ENCODE peak calls at places on chromosomes 7 and 10, in seven cellular contexts. One of them, this sample, is unnamed.

GRCh38 chr10:52818019-52818418 is 45.4 kb upstream of the MBL2 start:
- DNase-seq in A549: peak
- DNase-seq in SK-N-SH: peak
- DNase-seq in HepG2: peak
- DNase-seq in K562: no peak
- DNase-seq in GM12878: peak
- DNase-seq in HCT116: peak
- DNase-seq in this sample: peak

GRCh38 chr7:133770863-133771492 is 356.2 kb upstream of the LRGUK start:
- DNase-seq in A549: peak
- DNase-seq in SK-N-SH: no peak
- DNase-seq in HepG2: peak
- DNase-seq in K562: no peak
- DNase-seq in GM12878: no peak
- DNase-seq in HCT116: no peak
- DNase-seq in this sample: no peak

GRCh38 chr10:35347899-35348608 is 11.7 kb downstream of the CCNY start:
- DNase-seq in A549: no peak
- DNase-seq in SK-N-SH: no peak
- DNase-seq in HepG2: no peak
- DNase-seq in K562: no peak
- DNase-seq in GM12878: no peak
- DNase-seq in HCT116: no peak
- DNase-seq in this sample: no peak

GRCh38 chr7:21028990-21029337 is 242.3 kb upstream of the SP8 start:
- DNase-seq in A549: no peak
- DNase-seq in SK-N-SH: no peak
- DNase-seq in HepG2: no peak
- DNase-seq in K562: no peak
- DNase-seq in GM12878: no peak
- DNase-seq in HCT116: no peak
- DNase-seq in this sample: no peak

GRCh38 chr10:4533626-4534025 is 292.4 kb upstream of the AKR1E2 start:
- DNase-seq in A549: no peak
- DNase-seq in SK-N-SH: no peak
- DNase-seq in HepG2: no peak
- DNase-seq in K562: no peak
- DNase-seq in GM12878: no peak
- DNase-seq in HCT116: no peak
- DNase-seq in this sample: no peak

GRCh38 chr7:88254721-88255120 is 34.9 kb upstream of the SRI start:
- DNase-seq in A549: peak
- DNase-seq in SK-N-SH: no peak
- DNase-seq in HepG2: peak
- DNase-seq in K562: no peak
- DNase-seq in GM12878: no peak
- DNase-seq in HCT116: peak
- DNase-seq in this sample: no peak

GRCh38 chr10:126686271-126686670 is 15.8 kb upstream of the C10orf90 start:
- DNase-seq in A549: no peak
- DNase-seq in SK-N-SH: no peak
- DNase-seq in HepG2: no peak
- DNase-seq in K562: no peak
- DNase-seq in GM12878: no peak
- DNase-seq in HCT116: no peak
- DNase-seq in this sample: no peak

GRCh38 chr7:151754142-151754590 is 122.7 kb downstream of the PRKAG2 start:
- DNase-seq in A549: peak
- DNase-seq in SK-N-SH: peak
- DNase-seq in HepG2: peak
- DNase-seq in K562: peak
- DNase-seq in GM12878: no peak
- DNase-seq in HCT116: peak
- DNase-seq in this sample: peak

GRCh38 chr10:14507156-14507555 is 176.4 kb upstream of the FRMD4A start:
- DNase-seq in A549: no peak
- DNase-seq in SK-N-SH: no peak
- DNase-seq in HepG2: no peak
- DNase-seq in K562: no peak
- DNase-seq in GM12878: no peak
- DNase-seq in HCT116: no peak
- DNase-seq in this sample: peak

DNA sequence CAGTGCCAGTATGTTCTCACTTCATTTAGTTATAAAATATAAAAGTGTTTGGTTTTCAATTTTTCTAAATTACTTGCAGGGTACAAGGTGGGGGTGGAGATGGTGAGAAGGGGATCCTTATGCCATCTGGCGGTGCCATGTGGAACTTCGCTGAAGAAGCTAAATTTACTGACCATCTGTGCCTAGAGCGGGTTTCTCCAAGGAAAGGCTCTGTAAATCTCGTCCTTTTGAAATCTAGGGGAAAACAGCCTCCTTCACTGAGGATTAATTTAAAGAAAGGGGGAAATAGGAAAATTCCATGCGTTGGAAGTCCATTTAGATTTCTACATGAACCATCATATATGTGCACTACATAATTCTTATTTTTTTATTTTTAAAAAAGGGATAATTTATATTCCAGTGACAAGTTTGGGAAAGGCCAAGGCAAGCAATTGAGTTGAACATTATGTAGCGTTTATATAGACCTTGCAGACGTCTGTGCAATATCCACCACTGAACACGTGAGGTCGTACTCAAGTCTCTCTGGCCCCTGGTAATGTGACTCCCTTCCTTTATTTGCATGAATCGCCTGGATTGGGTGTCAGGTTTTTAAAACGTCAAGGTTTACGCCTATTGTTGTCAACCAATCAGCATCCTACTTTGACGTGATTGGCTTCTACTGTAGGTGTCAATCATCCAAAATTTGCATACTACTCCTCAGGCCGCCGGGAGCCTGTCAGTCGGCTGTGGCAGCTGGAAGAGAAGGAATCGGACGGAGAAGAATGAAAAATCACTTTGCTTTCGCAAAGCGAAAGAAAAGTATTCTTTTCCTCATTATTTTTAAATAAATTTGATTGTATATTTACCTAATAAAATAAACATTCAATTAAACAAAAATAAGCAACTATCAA is 297.1 kb upstream of the NFE2L3 start:
- DNase-seq in A549: peak
- DNase-seq in SK-N-SH: peak
- DNase-seq in HepG2: peak
- DNase-seq in K562: peak
- DNase-seq in GM12878: no peak
- DNase-seq in HCT116: peak
- DNase-seq in this sample: peak
- TF ChIP-seq REST in A549: no peak
- TF ChIP-seq REST in SK-N-SH: no peak
- TF ChIP-seq REST in HepG2: no peak
- TF ChIP-seq REST in K562: no peak
- TF ChIP-seq REST in GM12878: no peak
- TF ChIP-seq REST in HCT116: no peak
- TF ChIP-seq REST in this sample: no peak

GRCh38 chr10:73166972-73167371 is 836 bp downstream of the ECD start:
- DNase-seq in A549: no peak
- DNase-seq in SK-N-SH: no peak
- DNase-seq in HepG2: no peak
- DNase-seq in K562: no peak
- DNase-seq in GM12878: no peak
- DNase-seq in HCT116: no peak
- DNase-seq in this sample: no peak
- H3K4me2 ChIP-seq in A549: peak
- H3K4me2 ChIP-seq in SK-N-SH: peak
- H3K4me2 ChIP-seq in HepG2: peak
- H3K4me2 ChIP-seq in K562: peak
- H3K4me2 ChIP-seq in GM12878: peak
- H3K4me2 ChIP-seq in HCT116: peak
- H3K4me2 ChIP-seq in this sample: peak

GRCh38 chr7:140898794-140899548 is 25.8 kb downstream of the BRAF start:
- DNase-seq in A549: no peak
- DNase-seq in SK-N-SH: no peak
- DNase-seq in HepG2: no peak
- DNase-seq in K562: no peak
- DNase-seq in GM12878: no peak
- DNase-seq in HCT116: no peak
- DNase-seq in this sample: peak

GRCh38 chr7:140896996-140897395 is 27.7 kb downstream of the BRAF start:
- DNase-seq in A549: no peak
- DNase-seq in SK-N-SH: no peak
- DNase-seq in HepG2: no peak
- DNase-seq in K562: no peak
- DNase-seq in GM12878: no peak
- DNase-seq in HCT116: no peak
- DNase-seq in this sample: no peak

GRCh38 chr7:140901946-140902304 is 22.8 kb downstream of the BRAF start:
- DNase-seq in A549: no peak
- DNase-seq in SK-N-SH: no peak
- DNase-seq in HepG2: no peak
- DNase-seq in K562: no peak
- DNase-seq in GM12878: no peak
- DNase-seq in HCT116: no peak
- DNase-seq in this sample: no peak

GRCh38 chr7:140902305-140902953 is 22.3 kb downstream of the BRAF start:
- DNase-seq in A549: no peak
- DNase-seq in SK-N-SH: no peak
- DNase-seq in HepG2: no peak
- DNase-seq in K562: no peak
- DNase-seq in GM12878: peak
- DNase-seq in HCT116: no peak
- DNase-seq in this sample: no peak

DNA sequence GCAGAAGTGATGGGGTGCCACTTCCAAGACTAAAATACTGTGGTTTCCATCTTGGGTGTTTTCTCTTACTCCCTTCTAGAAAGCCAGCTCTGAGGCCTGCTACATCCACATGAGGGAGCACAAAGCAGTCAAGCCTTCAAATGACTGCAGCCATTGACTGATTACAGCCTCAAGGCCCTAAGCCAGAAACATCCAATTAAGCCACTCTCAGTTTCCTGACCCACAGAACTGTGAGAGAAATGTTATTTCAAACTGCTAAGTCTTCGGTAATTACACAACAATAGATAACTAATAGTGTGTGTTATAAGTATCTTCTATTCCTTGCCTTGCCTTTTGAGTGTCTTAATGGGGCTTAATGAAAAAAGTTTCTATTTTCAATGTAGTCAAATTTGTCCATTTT is 24.8 kb downstream of the BRAF start:
- DNase-seq in A549: no peak
- DNase-seq in SK-N-SH: peak
- DNase-seq in HepG2: peak
- DNase-seq in K562: no peak
- DNase-seq in GM12878: no peak
- DNase-seq in HCT116: no peak
- DNase-seq in this sample: peak
- TF ChIP-seq REST in A549: no peak
- TF ChIP-seq REST in SK-N-SH: no peak
- TF ChIP-seq REST in HepG2: no peak
- TF ChIP-seq REST in K562: no peak
- TF ChIP-seq REST in GM12878: no peak
- TF ChIP-seq REST in HCT116: no peak
- TF ChIP-seq REST in this sample: no peak

DNA sequence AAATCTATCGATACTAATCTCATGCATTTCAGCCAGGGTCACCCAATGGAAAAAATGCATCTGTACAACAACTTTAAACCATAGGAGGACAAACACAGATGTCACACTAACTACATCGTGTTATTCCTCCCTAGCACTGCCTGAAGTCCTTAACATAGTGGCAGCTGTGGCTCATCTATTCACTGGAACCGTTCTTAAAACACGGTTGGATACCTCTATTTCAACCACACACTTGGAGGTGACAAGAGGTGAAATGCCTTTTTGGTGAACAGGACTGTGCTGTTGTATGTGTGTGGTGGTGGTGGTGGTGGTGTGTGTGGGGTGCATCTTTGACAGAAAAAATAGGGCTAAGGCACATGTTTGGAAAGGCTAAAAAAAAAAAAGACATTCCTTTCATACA is 93.1 kb downstream of the NRP1 start:
- DNase-seq in A549: no peak
- DNase-seq in SK-N-SH: no peak
- DNase-seq in HepG2: no peak
- DNase-seq in K562: no peak
- DNase-seq in GM12878: no peak
- DNase-seq in HCT116: no peak
- DNase-seq in this sample: no peak
- H3K4me2 ChIP-seq in A549: peak
- H3K4me2 ChIP-seq in SK-N-SH: no peak
- H3K4me2 ChIP-seq in HepG2: no peak
- H3K4me2 ChIP-seq in K562: no peak
- H3K4me2 ChIP-seq in GM12878: no peak
- H3K4me2 ChIP-seq in HCT116: no peak
- H3K4me2 ChIP-seq in this sample: no peak

GRCh38 chr10:2494386-2494785 is 573.0 kb upstream of the PFKP start:
- DNase-seq in A549: no peak
- DNase-seq in SK-N-SH: no peak
- DNase-seq in HepG2: no peak
- DNase-seq in K562: no peak
- DNase-seq in GM12878: no peak
- DNase-seq in HCT116: no peak
- DNase-seq in this sample: no peak
- TF ChIP-seq REST in A549: no peak
- TF ChIP-seq REST in SK-N-SH: no peak
- TF ChIP-seq REST in HepG2: no peak
- TF ChIP-seq REST in K562: no peak
- TF ChIP-seq REST in GM12878: no peak
- TF ChIP-seq REST in HCT116: no peak
- TF ChIP-seq REST in this sample: no peak

GRCh38 chr10:33706191-33706590 is 371.7 kb upstream of the NRP1 start:
- DNase-seq in A549: peak
- DNase-seq in SK-N-SH: no peak
- DNase-seq in HepG2: no peak
- DNase-seq in K562: no peak
- DNase-seq in GM12878: no peak
- DNase-seq in HCT116: no peak
- DNase-seq in this sample: no peak
- H3K4me2 ChIP-seq in A549: peak
- H3K4me2 ChIP-seq in SK-N-SH: no peak
- H3K4me2 ChIP-seq in HepG2: no peak
- H3K4me2 ChIP-seq in K562: no peak
- H3K4me2 ChIP-seq in GM12878: no peak
- H3K4me2 ChIP-seq in HCT116: no peak
- H3K4me2 ChIP-seq in this sample: no peak

DNA sequence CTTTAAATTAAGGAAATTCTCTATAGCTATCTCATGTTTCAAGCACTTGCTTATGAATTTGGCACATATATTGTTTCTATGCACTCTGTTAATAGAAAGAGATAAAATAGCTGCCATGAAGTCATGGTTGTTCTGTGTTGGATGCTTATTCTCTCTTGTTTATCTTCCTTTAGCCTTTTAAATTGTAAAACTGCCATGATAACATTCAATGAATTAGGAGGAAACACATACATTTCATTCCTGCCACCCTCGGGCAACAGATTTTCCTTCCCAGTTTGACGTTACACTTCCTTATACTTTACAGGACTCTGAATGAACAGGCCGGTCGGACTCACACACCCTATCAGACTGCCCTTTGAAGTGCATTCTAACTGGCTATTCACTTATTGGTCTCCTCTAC is 65.7 kb upstream of the FERD3L start:
- DNase-seq in A549: no peak
- DNase-seq in SK-N-SH: no peak
- DNase-seq in HepG2: no peak
- DNase-seq in K562: no peak
- DNase-seq in GM12878: no peak
- DNase-seq in HCT116: no peak
- DNase-seq in this sample: no peak
- TF ChIP-seq REST in A549: no peak
- TF ChIP-seq REST in SK-N-SH: no peak
- TF ChIP-seq REST in HepG2: no peak
- TF ChIP-seq REST in K562: no peak
- TF ChIP-seq REST in GM12878: no peak
- TF ChIP-seq REST in HCT116: no peak
- TF ChIP-seq REST in this sample: no peak